ENCODE peak calls at places on chromosomes 13 and 19, in four cellular contexts. K is K562, R is HCT116, E is HepG2. I is an unnamed sample.

GRCh38 chr19:50932018-50932689 is 20.7 kb downstream of the KLK5 start:
- DNase-seq in K (no peak), R (peak; percentile 93), E (no peak), I (no peak)

GRCh38 chr13:112733661-112734379 is 44.0 kb downstream of the ATP11A start:
- DNase-seq in K (peak; percentile 50), R (no peak), E (no peak), I (no peak)

GRCh38 chr13:52845334-52845761 is 3.1 kb downstream of the PCDH8 start:
- DNase-seq in K (no peak), R (no peak), E (no peak), I (no peak)

GRCh38 chr13:24505756-24506155 is 6.8 kb downstream of the PARP4 start:
- DNase-seq in K (no peak), R (no peak), E (no peak), I (no peak)

GRCh38 chr13:108705031-108705430 is 75.6 kb downstream of the MYO16 start:
- DNase-seq in K (no peak), R (no peak), E (peak; percentile 49), I (no peak)

GRCh38 chr13:113511361-113511760 is 20.9 kb upstream of the DCUN1D2 start:
- DNase-seq in K (no peak), R (no peak), E (no peak), I (no peak)

GRCh38 chr13:36154567-36155231 is 23.5 kb upstream of the DCLK1 start:
- DNase-seq in K (no peak), R (no peak), E (no peak), I (no peak)

GRCh38 chr13:94239135-94239534 is 240.3 kb downstream of the DCT start:
- DNase-seq in K (no peak), R (no peak), E (no peak), I (peak; percentile 15)

GRCh38 chr19:49687566-49688316 is 1.7 kb upstream of the ADM5 start:
- DNase-seq in K (no peak), R (no peak), E (no peak), I (no peak)

GRCh38 chr19:11089254-11090013 is at the start of gene LDLR:
- DNase-seq in K (peak; percentile 89), R (peak; percentile 92), E (peak; percentile 95), I (peak; percentile 84)

GRCh38 chr19:16330368-16330801 is 5.8 kb downstream of the KLF2 start:
- DNase-seq in K (peak; percentile 77), R (peak; percentile 88), E (peak; percentile 27), I (peak; percentile 65)

GRCh38 chr13:42487221-42487620 is 86.7 kb upstream of the TNFSF11 start:
- DNase-seq in K (no peak), R (no peak), E (no peak), I (no peak)

GRCh38 chr13:113836917-113837553 is 26.8 kb downstream of the GAS6 start:
- DNase-seq in K (no peak), R (peak; percentile 33), E (no peak), I (no peak)

GRCh38 chr13:84431646-84432045 is 549.4 kb upstream of the SLITRK1 start:
- DNase-seq in K (no peak), R (no peak), E (no peak), I (no peak)

GRCh38 chr19:46791944-46792343 is 3.5 kb upstream of the SLC1A5 start:
- DNase-seq in K (no peak), R (no peak), E (no peak), I (no peak)

GRCh38 chr13:46665630-46666482 is 112.9 kb downstream of the LRCH1 start:
- DNase-seq in K (no peak), R (no peak), E (peak; percentile 70), I (no peak)

GRCh38 chr19:29590278-29590677 is 15.8 kb upstream of the POP4 start:
- DNase-seq in K (no peak), R (no peak), E (no peak), I (no peak)

GRCh38 chr13:48222358-48223015 is 10.5 kb upstream of the ITM2B start:
- DNase-seq in K (no peak), R (no peak), E (no peak), I (no peak)

GRCh38 chr13:48221301-48222190 is 11.5 kb upstream of the ITM2B start:
- DNase-seq in K (no peak), R (no peak), E (no peak), I (no peak)

GRCh38 chr13:48220592-48221300 is 12.3 kb upstream of the ITM2B start:
- DNase-seq in K (no peak), R (no peak), E (no peak), I (no peak)

DNA sequence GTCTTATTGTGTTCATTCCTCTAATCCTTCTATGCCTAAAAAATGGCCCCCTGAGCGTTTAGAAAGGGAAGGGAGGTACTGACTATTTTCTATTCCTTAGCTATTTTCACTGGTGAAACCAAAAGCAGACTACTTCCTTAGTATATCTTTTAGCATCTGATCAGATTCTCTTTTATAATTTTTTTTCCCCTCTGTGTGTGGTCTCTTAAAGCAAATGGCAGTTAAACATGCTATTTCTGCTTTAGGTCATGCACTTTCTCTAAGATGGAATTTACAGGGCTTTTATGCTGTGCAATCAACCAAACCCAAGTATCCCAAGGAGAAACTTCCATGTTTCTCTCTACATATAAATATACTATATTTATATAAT is 10.0 kb upstream of the ITM2B start:
- DNase-seq in K (no peak), R (no peak), E (no peak), I (no peak)
- H3K4me3 ChIP-seq in K (no peak overlapping the region), R (no peak overlapping the region), E (peak overlapping the region; percentile 58), I (peak overlapping the region; percentile 49)

DNA sequence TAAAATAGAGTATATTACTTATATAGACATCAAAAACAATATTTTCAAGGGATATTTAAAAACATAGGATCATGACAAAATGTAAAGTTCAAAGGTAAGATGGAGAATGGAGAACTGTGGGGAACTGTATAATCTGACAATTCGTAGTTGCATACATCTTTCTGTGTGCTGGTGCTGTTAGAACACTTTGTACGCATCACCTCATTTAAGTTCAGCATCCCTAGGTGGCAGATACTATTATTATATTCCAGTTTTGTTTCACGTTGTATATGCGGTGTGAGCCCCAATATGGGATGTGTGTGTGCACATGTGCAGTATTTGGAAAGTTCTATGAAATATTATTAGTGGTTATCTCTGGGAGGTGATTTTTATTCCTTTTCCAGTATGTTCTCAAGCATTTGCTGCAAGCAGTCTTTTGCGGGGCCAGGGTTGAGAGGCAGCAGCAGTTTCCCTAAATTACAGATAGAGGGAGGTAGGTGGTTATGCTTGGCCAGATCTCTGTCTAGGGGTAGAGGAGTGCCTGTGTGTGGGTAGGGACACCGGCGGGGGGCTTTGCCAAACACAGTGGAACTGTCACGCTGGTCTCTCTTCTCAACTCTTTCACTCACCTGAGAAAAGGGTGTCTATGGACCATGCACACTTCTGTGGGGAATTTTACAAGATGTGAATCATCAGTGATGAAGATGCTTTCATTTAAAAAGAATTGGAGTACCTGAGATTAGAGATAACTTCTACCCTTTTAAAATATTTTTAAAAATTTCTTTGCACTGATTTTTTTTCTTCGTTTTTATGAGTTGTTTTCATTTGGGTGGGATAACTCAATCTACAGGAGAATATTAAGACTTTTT is 55.6 kb upstream of the ALOX5AP start:
- DNase-seq in K (no peak), R (no peak), E (peak; percentile 20), I (peak; percentile 30)
- TF ChIP-seq TCF7L2 in K (no peak), R (no peak), E (no peak), I (no peak)

GRCh38 chr19:12939292-12939606 is 840 bp downstream of the CALR start:
- DNase-seq in K (no peak), R (no peak), E (no peak), I (no peak)

GRCh38 chr19:12939908-12940533 is 1.6 kb downstream of the CALR start:
- DNase-seq in K (no peak), R (no peak), E (no peak), I (no peak)

GRCh38 chr19:12938054-12938535 is 314 bp upstream of the CALR start:
- DNase-seq in K (peak; percentile 99), R (peak; percentile 99), E (peak; percentile 98), I (peak; percentile 91)

GRCh38 chr19:12937243-12938053 is 961 bp upstream of the CALR start:
- DNase-seq in K (no peak), R (no peak), E (peak; percentile 43), I (no peak)

GRCh38 chr19:12938536-12939291 is at the start of gene CALR:
- DNase-seq in K (no peak), R (no peak), E (no peak), I (no peak)
- TF ChIP-seq REST in K (no peak), R (no peak), E (peak; percentile 68), I (peak; percentile 2)

GRCh38 chr13:80132741-80133601 is 208.0 kb downstream of the SPRY2 start:
- DNase-seq in K (no peak), R (no peak), E (peak; percentile 0), I (no peak)
- H3K4me3 ChIP-seq in K (no peak overlapping the region), R (no peak overlapping the region), E (no peak overlapping the region), I (peak overlapping the region; percentile 25)

DNA sequence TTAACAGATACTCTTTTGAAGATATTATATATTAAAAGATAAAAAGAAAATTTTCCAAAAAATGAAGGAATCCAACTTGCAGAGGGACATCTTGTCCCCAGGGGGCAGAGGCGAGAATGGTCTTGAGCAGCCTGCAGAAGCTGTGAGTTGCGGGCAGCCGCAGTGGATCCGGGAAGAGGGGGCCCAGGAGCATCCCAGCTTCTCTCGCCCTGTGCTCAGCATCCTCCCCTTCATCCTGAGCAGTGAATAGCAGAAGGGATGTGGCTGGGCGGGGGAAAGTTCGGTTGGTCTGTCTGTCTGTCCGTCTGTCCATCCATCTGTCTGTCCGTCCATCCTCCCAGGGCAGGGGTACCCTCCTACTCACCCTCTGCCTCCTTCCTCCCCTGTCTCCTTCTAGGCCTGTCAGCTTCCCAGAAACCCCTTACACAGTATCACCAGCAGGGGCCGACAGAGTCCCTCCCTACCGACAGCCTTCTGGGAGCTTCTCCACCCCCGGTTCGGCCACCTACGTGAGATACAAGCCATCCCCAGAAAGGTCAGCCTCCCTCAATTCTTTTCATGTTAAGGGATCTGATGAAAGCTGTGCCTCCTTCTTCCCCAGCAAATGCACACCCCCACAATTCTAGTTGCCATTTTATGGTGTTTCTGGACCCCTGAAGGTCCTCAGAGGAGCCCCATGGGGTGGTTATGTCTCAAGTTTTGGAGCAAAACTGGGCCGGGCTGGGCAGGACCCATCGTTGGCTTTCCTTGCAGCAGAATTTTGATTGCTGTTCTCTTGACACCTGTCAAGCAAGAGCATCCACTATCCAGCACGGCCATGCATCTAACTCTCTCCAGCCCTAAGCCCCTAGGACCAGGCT is 81.6 kb downstream of the DPF1 start:
- DNase-seq in K (peak; percentile 85), R (no peak), E (peak; percentile 33), I (peak; percentile 5)
- TF ChIP-seq TCF7L2 in K (no peak), R (no peak), E (no peak), I (no peak)

DNA sequence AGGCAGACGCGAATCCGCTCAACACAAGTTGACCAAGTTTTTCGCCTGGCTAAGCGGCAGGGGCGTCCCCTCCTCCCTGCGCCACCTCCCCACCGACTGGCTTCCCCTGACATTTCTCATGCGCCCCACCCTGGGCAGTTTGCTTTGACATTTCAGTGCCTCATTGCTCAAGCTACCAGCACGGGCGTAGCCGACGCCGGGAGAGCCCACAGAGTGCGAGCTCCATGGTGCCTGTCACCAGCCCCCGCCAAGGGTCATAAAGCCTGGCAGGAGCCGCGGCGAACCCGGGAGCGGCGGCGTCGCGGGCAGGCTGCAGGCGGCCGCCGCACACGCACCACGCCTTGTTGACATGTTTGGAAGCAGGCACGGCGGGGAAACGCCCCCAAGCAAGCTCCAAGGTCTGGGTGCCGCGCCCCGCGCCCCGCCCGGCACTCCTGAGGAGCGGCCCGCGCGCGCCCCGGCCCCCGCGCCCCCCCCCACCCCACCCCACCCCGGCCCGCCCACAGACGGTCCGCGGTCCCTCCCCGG is 640 bp downstream of the FBXL3 start:
- DNase-seq in K (peak; percentile 81), R (peak; percentile 21), E (peak; percentile 63), I (no peak)
- TF ChIP-seq REST in K (no peak), R (no peak), E (no peak), I (no peak)